ENCODE peak calls at places on chromosomes 4 and X, in eight cellular contexts. One of them, this sample, is unnamed.

GRCh38 chr4:164428561-164428960 is 325.4 kb upstream of the SMIM31 start:
- DNase-seq in CD4-positive, alpha-beta T cell: no peak
- DNase-seq in endothelial cell: no peak
- DNase-seq in WTC11: no peak
- DNase-seq in uterus: no peak
- DNase-seq in esophagus squamous epithelium: no peak
- DNase-seq in stomach: no peak
- DNase-seq in epithelial cell of esophagus: peak
- DNase-seq in this sample: no peak

GRCh38 chr4:12319765-12320164 is 891.1 kb upstream of the HS3ST1 start:
- DNase-seq in esophagus squamous epithelium: no peak
- DNase-seq in endothelial cell: no peak
- DNase-seq in CD4-positive, alpha-beta T cell: no peak
- DNase-seq in uterus: no peak
- DNase-seq in epithelial cell of esophagus: no peak
- DNase-seq in stomach: no peak
- DNase-seq in WTC11: no peak
- DNase-seq in this sample: no peak

GRCh38 chr4:115944146-115944905 is 830.9 kb upstream of the NDST4 start:
- DNase-seq in uterus: no peak
- DNase-seq in CD4-positive, alpha-beta T cell: no peak
- DNase-seq in epithelial cell of esophagus: no peak
- DNase-seq in stomach: no peak
- DNase-seq in endothelial cell: no peak
- DNase-seq in WTC11: no peak
- DNase-seq in esophagus squamous epithelium: no peak
- DNase-seq in this sample: no peak

GRCh38 chr4:129614581-129614980 is 518.6 kb downstream of the C4orf33 start:
- DNase-seq in epithelial cell of esophagus: no peak
- DNase-seq in endothelial cell: no peak
- DNase-seq in stomach: no peak
- DNase-seq in uterus: no peak
- DNase-seq in esophagus squamous epithelium: no peak
- DNase-seq in WTC11: no peak
- DNase-seq in CD4-positive, alpha-beta T cell: no peak
- DNase-seq in this sample: no peak

GRCh38 chr4:187393546-187394344 is 601.8 kb upstream of the ZFP42 start:
- DNase-seq in WTC11: no peak
- DNase-seq in epithelial cell of esophagus: no peak
- DNase-seq in CD4-positive, alpha-beta T cell: no peak
- DNase-seq in endothelial cell: no peak
- DNase-seq in stomach: no peak
- DNase-seq in uterus: no peak
- DNase-seq in esophagus squamous epithelium: no peak
- DNase-seq in this sample: no peak

GRCh38 chr4:129037093-129037492 is 56.2 kb downstream of the SCLT1 start:
- DNase-seq in WTC11: no peak
- DNase-seq in endothelial cell: no peak
- DNase-seq in esophagus squamous epithelium: no peak
- DNase-seq in uterus: no peak
- DNase-seq in stomach: no peak
- DNase-seq in epithelial cell of esophagus: no peak
- DNase-seq in CD4-positive, alpha-beta T cell: no peak
- DNase-seq in this sample: no peak

GRCh38 chr4:19492611-19493010 is 759.1 kb upstream of the SLIT2 start:
- DNase-seq in CD4-positive, alpha-beta T cell: no peak
- DNase-seq in epithelial cell of esophagus: peak
- DNase-seq in uterus: no peak
- DNase-seq in WTC11: no peak
- DNase-seq in stomach: no peak
- DNase-seq in endothelial cell: no peak
- DNase-seq in esophagus squamous epithelium: no peak
- DNase-seq in this sample: no peak

GRCh38 chr4:11669156-11669555 is 240.5 kb upstream of the HS3ST1 start:
- DNase-seq in endothelial cell: no peak
- DNase-seq in esophagus squamous epithelium: no peak
- DNase-seq in stomach: no peak
- DNase-seq in uterus: no peak
- DNase-seq in CD4-positive, alpha-beta T cell: no peak
- DNase-seq in epithelial cell of esophagus: peak
- DNase-seq in WTC11: no peak
- DNase-seq in this sample: no peak

GRCh38 chr4:40612831-40613230 is 16.8 kb downstream of the RBM47 start:
- DNase-seq in endothelial cell: no peak
- DNase-seq in stomach: no peak
- DNase-seq in uterus: no peak
- DNase-seq in esophagus squamous epithelium: no peak
- DNase-seq in WTC11: no peak
- DNase-seq in CD4-positive, alpha-beta T cell: no peak
- DNase-seq in epithelial cell of esophagus: no peak
- DNase-seq in this sample: no peak

GRCh38 chr4:6335040-6335590 is 65.5 kb downstream of the WFS1 start:
- DNase-seq in stomach: no peak
- DNase-seq in esophagus squamous epithelium: no peak
- DNase-seq in epithelial cell of esophagus: no peak
- DNase-seq in CD4-positive, alpha-beta T cell: no peak
- DNase-seq in uterus: no peak
- DNase-seq in WTC11: no peak
- DNase-seq in endothelial cell: no peak
- DNase-seq in this sample: no peak

GRCh38 chr4:98778206-98778605 is 119.8 kb upstream of the TSPAN5 start:
- DNase-seq in WTC11: no peak
- DNase-seq in epithelial cell of esophagus: peak
- DNase-seq in stomach: no peak
- DNase-seq in endothelial cell: no peak
- DNase-seq in CD4-positive, alpha-beta T cell: no peak
- DNase-seq in uterus: no peak
- DNase-seq in esophagus squamous epithelium: no peak
- DNase-seq in this sample: no peak

GRCh38 chrX:153766098-153766817 is 2.2 kb downstream of the PLXNB3 start:
- DNase-seq in stomach: no peak
- DNase-seq in uterus: peak
- DNase-seq in esophagus squamous epithelium: no peak
- DNase-seq in WTC11: no peak
- DNase-seq in epithelial cell of esophagus: peak
- DNase-seq in endothelial cell: no peak
- DNase-seq in CD4-positive, alpha-beta T cell: no peak
- DNase-seq in this sample: no peak

GRCh38 chrX:140664939-140665338 is 44.6 kb upstream of the LINC00632 start:
- DNase-seq in uterus: no peak
- DNase-seq in WTC11: no peak
- DNase-seq in endothelial cell: no peak
- DNase-seq in stomach: no peak
- DNase-seq in CD4-positive, alpha-beta T cell: no peak
- DNase-seq in epithelial cell of esophagus: peak
- DNase-seq in esophagus squamous epithelium: no peak
- DNase-seq in this sample: no peak

DNA sequence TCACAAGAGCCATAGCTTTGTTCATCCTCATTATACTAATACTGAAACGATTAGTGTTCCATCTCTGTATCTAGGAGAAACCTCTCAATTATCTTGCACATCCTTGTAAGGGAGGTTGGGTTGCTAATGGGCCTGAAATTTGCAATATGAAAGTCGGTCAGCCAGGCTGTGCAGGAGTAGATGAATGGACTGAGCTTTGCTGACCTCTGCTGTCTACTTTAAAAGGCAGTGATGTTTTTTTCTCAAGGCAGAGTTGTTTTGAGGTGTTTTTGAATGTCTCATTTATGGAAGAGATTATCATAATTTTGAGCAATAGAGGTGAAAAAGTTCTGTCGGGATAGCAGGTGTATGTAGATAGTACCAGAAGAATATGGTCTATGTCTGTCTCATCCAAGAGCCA is 47.9 kb upstream of the LINC00632 start:
- DNase-seq in stomach: no peak
- DNase-seq in uterus: no peak
- DNase-seq in esophagus squamous epithelium: no peak
- DNase-seq in endothelial cell: no peak
- DNase-seq in WTC11: no peak
- DNase-seq in CD4-positive, alpha-beta T cell: no peak
- DNase-seq in epithelial cell of esophagus: peak
- DNase-seq in this sample: no peak
- TF ChIP-seq CTCF in stomach: no peak
- TF ChIP-seq CTCF in uterus: no peak
- TF ChIP-seq CTCF in esophagus squamous epithelium: no peak
- TF ChIP-seq CTCF in endothelial cell: no peak
- TF ChIP-seq CTCF in WTC11: no peak
- TF ChIP-seq CTCF in CD4-positive, alpha-beta T cell: no peak
- TF ChIP-seq CTCF in epithelial cell of esophagus: peak
- TF ChIP-seq CTCF in this sample: peak

GRCh38 chrX:140141444-140142029 is 176.2 kb upstream of the CXorf66 start:
- DNase-seq in WTC11: peak
- DNase-seq in epithelial cell of esophagus: peak
- DNase-seq in uterus: no peak
- DNase-seq in endothelial cell: peak
- DNase-seq in CD4-positive, alpha-beta T cell: no peak
- DNase-seq in esophagus squamous epithelium: no peak
- DNase-seq in stomach: peak
- DNase-seq in this sample: peak
- TF ChIP-seq CTCF in WTC11: peak
- TF ChIP-seq CTCF in epithelial cell of esophagus: peak
- TF ChIP-seq CTCF in uterus: peak
- TF ChIP-seq CTCF in endothelial cell: peak
- TF ChIP-seq CTCF in CD4-positive, alpha-beta T cell: peak
- TF ChIP-seq CTCF in esophagus squamous epithelium: peak
- TF ChIP-seq CTCF in stomach: peak
- TF ChIP-seq CTCF in this sample: peak

DNA sequence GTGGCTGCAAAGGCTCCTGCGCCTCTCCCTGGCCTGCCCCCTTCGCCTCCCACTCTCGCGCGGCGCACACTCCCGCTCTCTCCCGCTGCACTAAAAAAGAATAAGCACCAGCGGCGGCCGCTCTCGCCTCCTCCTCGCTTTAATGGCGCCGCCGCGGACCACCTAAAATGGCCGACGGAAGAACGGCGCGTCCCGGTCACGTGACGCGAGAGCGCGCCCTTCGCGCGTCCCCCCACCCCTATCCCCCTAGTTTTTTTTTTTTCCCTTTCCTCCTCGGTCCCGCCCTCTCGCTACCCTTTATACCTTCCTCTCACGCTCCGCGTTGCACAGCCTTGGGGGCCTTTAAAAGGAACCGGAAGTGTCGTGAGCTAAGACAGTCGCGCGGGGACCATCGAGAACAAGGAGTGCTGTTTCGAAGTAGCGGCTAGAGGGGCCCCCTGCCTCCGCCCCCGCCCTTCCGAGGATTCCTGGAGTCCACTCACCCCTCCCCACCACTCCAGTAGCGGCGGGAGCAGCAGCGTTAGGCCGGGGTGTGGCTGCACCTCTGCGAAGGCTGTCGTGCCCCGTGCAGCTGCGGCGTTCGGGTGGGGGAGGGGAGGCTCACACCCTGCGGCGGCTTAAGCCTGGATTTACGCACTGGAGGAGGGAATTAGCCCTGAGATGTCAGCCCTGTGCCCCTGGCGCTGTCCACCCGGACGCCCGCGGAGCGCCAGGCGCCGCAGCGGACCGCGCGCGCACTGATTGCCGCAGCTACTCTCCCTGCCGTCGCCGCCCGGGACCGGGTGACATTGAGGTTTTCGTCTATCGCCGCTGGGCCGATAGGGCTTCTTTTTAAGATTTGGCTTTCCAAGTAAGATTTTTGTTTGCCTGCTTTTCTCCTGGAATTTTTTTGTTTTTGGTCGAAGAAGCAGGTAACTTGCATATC is at the start of gene HNRNPD:
- DNase-seq in endothelial cell: peak
- DNase-seq in stomach: peak
- DNase-seq in WTC11: peak
- DNase-seq in uterus: peak
- DNase-seq in epithelial cell of esophagus: peak
- DNase-seq in CD4-positive, alpha-beta T cell: peak
- DNase-seq in esophagus squamous epithelium: peak
- DNase-seq in this sample: peak
- TF ChIP-seq CTCF in endothelial cell: no peak
- TF ChIP-seq CTCF in stomach: peak
- TF ChIP-seq CTCF in WTC11: no peak
- TF ChIP-seq CTCF in uterus: peak
- TF ChIP-seq CTCF in epithelial cell of esophagus: no peak
- TF ChIP-seq CTCF in CD4-positive, alpha-beta T cell: peak
- TF ChIP-seq CTCF in esophagus squamous epithelium: peak
- TF ChIP-seq CTCF in this sample: no peak

GRCh38 chr4:109614466-109614865 is 54.4 kb downstream of the MCUB start:
- DNase-seq in esophagus squamous epithelium: no peak
- DNase-seq in CD4-positive, alpha-beta T cell: no peak
- DNase-seq in stomach: no peak
- DNase-seq in uterus: no peak
- DNase-seq in WTC11: no peak
- DNase-seq in endothelial cell: no peak
- DNase-seq in epithelial cell of esophagus: no peak
- DNase-seq in this sample: no peak
- TF ChIP-seq CTCF in esophagus squamous epithelium: no peak
- TF ChIP-seq CTCF in CD4-positive, alpha-beta T cell: no peak
- TF ChIP-seq CTCF in stomach: no peak
- TF ChIP-seq CTCF in uterus: no peak
- TF ChIP-seq CTCF in WTC11: no peak
- TF ChIP-seq CTCF in endothelial cell: no peak
- TF ChIP-seq CTCF in epithelial cell of esophagus: no peak
- TF ChIP-seq CTCF in this sample: no peak

DNA sequence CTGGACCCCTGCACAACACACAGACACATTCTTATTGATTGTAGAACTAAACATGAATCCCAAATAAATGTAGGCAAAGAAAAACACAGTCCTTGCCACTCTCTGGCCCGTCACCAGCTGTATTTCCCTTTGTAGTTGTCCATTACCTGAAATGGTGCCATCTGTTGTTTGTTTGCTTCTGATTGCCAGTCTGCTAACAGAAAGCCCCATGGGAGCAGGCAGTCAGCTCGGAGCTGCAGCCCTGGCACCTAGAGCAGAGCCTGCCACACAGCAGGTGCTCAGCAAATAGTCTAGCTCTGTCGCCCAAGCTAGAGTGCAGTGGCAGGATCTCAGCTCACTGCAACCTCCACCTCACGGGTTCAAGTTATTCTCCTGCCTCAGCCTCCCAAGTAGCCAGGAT is 28.9 kb downstream of the CPLX1 start:
- DNase-seq in epithelial cell of esophagus: no peak
- DNase-seq in WTC11: no peak
- DNase-seq in stomach: no peak
- DNase-seq in CD4-positive, alpha-beta T cell: no peak
- DNase-seq in endothelial cell: no peak
- DNase-seq in uterus: no peak
- DNase-seq in esophagus squamous epithelium: no peak
- DNase-seq in this sample: no peak
- TF ChIP-seq CTCF in epithelial cell of esophagus: no peak
- TF ChIP-seq CTCF in WTC11: no peak
- TF ChIP-seq CTCF in stomach: no peak
- TF ChIP-seq CTCF in CD4-positive, alpha-beta T cell: no peak
- TF ChIP-seq CTCF in endothelial cell: no peak
- TF ChIP-seq CTCF in uterus: no peak
- TF ChIP-seq CTCF in esophagus squamous epithelium: no peak
- TF ChIP-seq CTCF in this sample: no peak

This sample was measured in neural crest cell.